ENCODE peak calls at places on chromosomes 13 and 19, in eight cellular contexts. One of them, this sample, is unnamed.

GRCh38 chr19:51480590-51480989 is 2.3 kb downstream of the CEACAM18 start:
- DNase-seq in ovary: no peak
- DNase-seq in esophagus muscularis mucosa: no peak
- DNase-seq in naive thymus-derived CD4-positive, alpha-beta T cell: no peak
- DNase-seq in HAP-1: peak; percentile 58
- DNase-seq in tibial artery: no peak
- DNase-seq in kidney: no peak
- DNase-seq in thoracic aorta: no peak
- DNase-seq in this sample: peak; percentile 44

GRCh38 chr13:113550453-113550852 is 34.1 kb upstream of the TFDP1 start:
- DNase-seq in naive thymus-derived CD4-positive, alpha-beta T cell: no peak
- DNase-seq in HAP-1: peak; percentile 1
- DNase-seq in thoracic aorta: no peak
- DNase-seq in ovary: no peak
- DNase-seq in kidney: peak; percentile 20
- DNase-seq in tibial artery: peak; percentile 35
- DNase-seq in esophagus muscularis mucosa: peak; percentile 57
- DNase-seq in this sample: no peak

GRCh38 chr19:56170261-56170660 is 5.5 kb upstream of the GALP start:
- DNase-seq in thoracic aorta: no peak
- DNase-seq in kidney: no peak
- DNase-seq in tibial artery: no peak
- DNase-seq in naive thymus-derived CD4-positive, alpha-beta T cell: no peak
- DNase-seq in ovary: no peak
- DNase-seq in HAP-1: no peak
- DNase-seq in esophagus muscularis mucosa: no peak
- DNase-seq in this sample: peak; percentile 83

GRCh38 chr19:49488046-49488862 is 846 bp downstream of the RPL13A start:
- DNase-seq in naive thymus-derived CD4-positive, alpha-beta T cell: no peak
- DNase-seq in esophagus muscularis mucosa: no peak
- DNase-seq in HAP-1: peak; percentile 45
- DNase-seq in thoracic aorta: no peak
- DNase-seq in kidney: no peak
- DNase-seq in ovary: no peak
- DNase-seq in tibial artery: no peak
- DNase-seq in this sample: no peak

GRCh38 chr13:31835932-31836331 is 96.6 kb downstream of the RXFP2 start:
- DNase-seq in esophagus muscularis mucosa: no peak
- DNase-seq in kidney: no peak
- DNase-seq in ovary: no peak
- DNase-seq in HAP-1: no peak
- DNase-seq in naive thymus-derived CD4-positive, alpha-beta T cell: no peak
- DNase-seq in tibial artery: no peak
- DNase-seq in thoracic aorta: no peak
- DNase-seq in this sample: no peak

GRCh38 chr19:7348587-7349230 is at the start of gene ARHGEF18:
- DNase-seq in kidney: peak; percentile 75
- DNase-seq in HAP-1: no peak
- DNase-seq in naive thymus-derived CD4-positive, alpha-beta T cell: peak; percentile 89
- DNase-seq in esophagus muscularis mucosa: no peak
- DNase-seq in thoracic aorta: no peak
- DNase-seq in ovary: no peak
- DNase-seq in tibial artery: peak; percentile 64
- DNase-seq in this sample: no peak

GRCh38 chr19:19275166-19275565 is 2.1 kb upstream of the TM6SF2 start:
- DNase-seq in kidney: no peak
- DNase-seq in HAP-1: no peak
- DNase-seq in thoracic aorta: no peak
- DNase-seq in naive thymus-derived CD4-positive, alpha-beta T cell: no peak
- DNase-seq in esophagus muscularis mucosa: no peak
- DNase-seq in tibial artery: no peak
- DNase-seq in ovary: no peak
- DNase-seq in this sample: no peak

GRCh38 chr13:30112602-30113435 is 194.5 kb downstream of the KATNAL1 start:
- DNase-seq in thoracic aorta: no peak
- DNase-seq in esophagus muscularis mucosa: no peak
- DNase-seq in ovary: peak; percentile 75
- DNase-seq in kidney: peak; percentile 89
- DNase-seq in tibial artery: peak; percentile 92
- DNase-seq in HAP-1: peak; percentile 91
- DNase-seq in naive thymus-derived CD4-positive, alpha-beta T cell: peak; percentile 81
- DNase-seq in this sample: peak; percentile 89

GRCh38 chr19:17873661-17874422 is 2.1 kb downstream of the SLC5A5 start:
- DNase-seq in esophagus muscularis mucosa: no peak
- DNase-seq in naive thymus-derived CD4-positive, alpha-beta T cell: peak; percentile 68
- DNase-seq in tibial artery: no peak
- DNase-seq in thoracic aorta: no peak
- DNase-seq in kidney: no peak
- DNase-seq in ovary: no peak
- DNase-seq in HAP-1: peak; percentile 91
- DNase-seq in this sample: peak; percentile 53

GRCh38 chr19:13964776-13965175 is 12.5 kb downstream of the DCAF15 start:
- DNase-seq in esophagus muscularis mucosa: no peak
- DNase-seq in kidney: no peak
- DNase-seq in thoracic aorta: no peak
- DNase-seq in naive thymus-derived CD4-positive, alpha-beta T cell: no peak
- DNase-seq in tibial artery: no peak
- DNase-seq in ovary: no peak
- DNase-seq in HAP-1: no peak
- DNase-seq in this sample: no peak

GRCh38 chr13:95643814-95644598 is 500 bp downstream of the DZIP1 start:
- DNase-seq in tibial artery: no peak
- DNase-seq in ovary: peak; percentile 51
- DNase-seq in esophagus muscularis mucosa: no peak
- DNase-seq in thoracic aorta: no peak
- DNase-seq in naive thymus-derived CD4-positive, alpha-beta T cell: no peak
- DNase-seq in HAP-1: peak; percentile 52
- DNase-seq in kidney: peak; percentile 76
- DNase-seq in this sample: no peak

GRCh38 chr19:52948025-52948770 is 14.5 kb downstream of the ZNF816 start:
- DNase-seq in ovary: no peak
- DNase-seq in naive thymus-derived CD4-positive, alpha-beta T cell: no peak
- DNase-seq in HAP-1: no peak
- DNase-seq in esophagus muscularis mucosa: no peak
- DNase-seq in kidney: no peak
- DNase-seq in tibial artery: no peak
- DNase-seq in thoracic aorta: no peak
- DNase-seq in this sample: no peak

GRCh38 chr19:2184422-2185012 is 20.8 kb downstream of the DOT1L start:
- DNase-seq in ovary: no peak
- DNase-seq in esophagus muscularis mucosa: no peak
- DNase-seq in kidney: no peak
- DNase-seq in HAP-1: no peak
- DNase-seq in naive thymus-derived CD4-positive, alpha-beta T cell: no peak
- DNase-seq in tibial artery: no peak
- DNase-seq in thoracic aorta: no peak
- DNase-seq in this sample: no peak

GRCh38 chr19:2185734-2186070 is 22.0 kb downstream of the DOT1L start:
- DNase-seq in kidney: no peak
- DNase-seq in thoracic aorta: no peak
- DNase-seq in tibial artery: no peak
- DNase-seq in HAP-1: no peak
- DNase-seq in ovary: no peak
- DNase-seq in naive thymus-derived CD4-positive, alpha-beta T cell: no peak
- DNase-seq in esophagus muscularis mucosa: no peak
- DNase-seq in this sample: no peak

GRCh38 chr19:2188708-2189385 is 25.1 kb downstream of the DOT1L start:
- DNase-seq in naive thymus-derived CD4-positive, alpha-beta T cell: no peak
- DNase-seq in thoracic aorta: no peak
- DNase-seq in esophagus muscularis mucosa: no peak
- DNase-seq in tibial artery: no peak
- DNase-seq in HAP-1: no peak
- DNase-seq in ovary: no peak
- DNase-seq in kidney: no peak
- DNase-seq in this sample: no peak

GRCh38 chr19:2187164-2187563 is 23.4 kb downstream of the DOT1L start:
- DNase-seq in esophagus muscularis mucosa: no peak
- DNase-seq in ovary: no peak
- DNase-seq in kidney: no peak
- DNase-seq in HAP-1: no peak
- DNase-seq in naive thymus-derived CD4-positive, alpha-beta T cell: no peak
- DNase-seq in thoracic aorta: no peak
- DNase-seq in tibial artery: no peak
- DNase-seq in this sample: no peak

DNA sequence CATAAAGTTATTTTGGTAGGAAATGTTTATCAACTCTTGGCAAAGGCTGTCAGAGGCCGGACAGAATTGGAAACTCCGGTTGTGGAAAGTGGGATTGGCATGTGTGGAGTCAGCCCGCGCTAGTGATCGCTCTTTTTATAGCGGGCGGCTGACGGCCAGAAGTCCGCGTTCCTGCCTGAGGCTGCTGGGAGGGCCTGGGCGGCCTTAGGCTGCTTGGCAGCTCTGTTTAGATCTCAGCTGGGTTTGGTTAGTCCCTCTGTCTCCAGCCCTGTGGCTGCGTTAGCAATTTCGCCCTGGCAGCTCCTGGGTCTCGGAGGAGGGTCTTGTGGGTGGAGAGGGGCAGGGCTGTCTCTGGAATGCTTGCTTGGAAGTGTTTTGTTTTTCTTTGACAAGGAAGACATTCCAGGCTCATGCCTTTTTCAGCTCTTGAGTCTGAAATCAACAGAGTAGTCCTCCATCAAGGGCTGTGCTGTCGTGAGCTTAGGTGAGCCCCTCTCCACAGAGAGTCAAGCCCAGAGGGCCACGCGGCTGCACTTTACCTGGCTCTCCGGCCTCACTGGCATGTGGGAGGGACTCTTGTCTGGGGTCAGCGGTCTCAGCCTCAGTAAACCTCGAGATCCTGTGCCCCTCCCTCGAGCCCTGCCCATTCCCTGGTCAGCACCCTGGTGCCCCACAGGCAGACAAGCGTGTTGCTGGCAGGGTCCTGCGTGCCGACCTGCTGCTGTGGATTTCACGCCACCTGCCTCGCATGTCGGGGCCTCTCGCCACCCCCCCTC is 22.5 kb downstream of the DOT1L start:
- DNase-seq in kidney: peak; percentile 94
- DNase-seq in esophagus muscularis mucosa: peak; percentile 95
- DNase-seq in thoracic aorta: peak; percentile 62
- DNase-seq in HAP-1: no peak
- DNase-seq in tibial artery: peak; percentile 96
- DNase-seq in ovary: peak; percentile 77
- DNase-seq in naive thymus-derived CD4-positive, alpha-beta T cell: no peak
- DNase-seq in this sample: no peak
- H3K4me1 ChIP-seq in kidney: peaks cover 14% of the 10 kb centered on the region
- H3K4me1 ChIP-seq in esophagus muscularis mucosa: peaks cover 69% of the 10 kb centered on the region
- H3K4me1 ChIP-seq in thoracic aorta: peaks cover 63% of the 10 kb centered on the region
- H3K4me1 ChIP-seq in HAP-1: no peaks in the 10 kb centered on the region
- H3K4me1 ChIP-seq in tibial artery: peaks cover 7% of the 10 kb centered on the region
- H3K4me1 ChIP-seq in ovary: peaks cover 14% of the 10 kb centered on the region
- H3K4me1 ChIP-seq in naive thymus-derived CD4-positive, alpha-beta T cell: no peaks in the 10 kb centered on the region
- H3K4me1 ChIP-seq in this sample: no peaks in the 10 kb centered on the region

DNA sequence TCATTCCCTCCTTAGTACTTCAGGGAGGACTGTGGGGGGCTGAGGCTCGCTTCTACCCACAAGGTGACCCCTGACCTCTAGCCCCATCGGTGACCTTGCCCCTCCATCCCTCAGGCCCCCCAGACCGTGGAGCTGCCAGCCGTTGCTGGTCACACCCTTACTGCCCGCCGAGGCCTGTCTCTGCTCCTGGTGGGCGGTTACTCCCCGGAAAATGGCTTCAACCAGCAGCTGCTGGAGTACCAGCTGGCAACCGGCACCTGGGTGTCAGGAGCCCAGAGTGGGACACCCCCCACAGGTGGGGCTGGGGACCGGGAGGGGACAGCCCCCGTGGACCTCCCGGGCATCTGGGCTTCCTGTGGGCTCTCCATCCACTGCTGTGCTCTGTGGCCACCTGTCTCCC is 31.9 kb downstream of the MEGF8 start:
- DNase-seq in kidney: no peak
- DNase-seq in esophagus muscularis mucosa: no peak
- DNase-seq in naive thymus-derived CD4-positive, alpha-beta T cell: no peak
- DNase-seq in thoracic aorta: no peak
- DNase-seq in tibial artery: no peak
- DNase-seq in ovary: no peak
- DNase-seq in HAP-1: no peak
- DNase-seq in this sample: no peak
- H3K36me3 ChIP-seq in kidney: peaks cover 2% of the 10 kb centered on the region
- H3K36me3 ChIP-seq in esophagus muscularis mucosa: peaks cover 93% of the 10 kb centered on the region
- H3K36me3 ChIP-seq in naive thymus-derived CD4-positive, alpha-beta T cell: no peaks in the 10 kb centered on the region
- H3K36me3 ChIP-seq in thoracic aorta: peaks cover 23% of the 10 kb centered on the region
- H3K36me3 ChIP-seq in tibial artery: peaks cover 76% of the 10 kb centered on the region
- H3K36me3 ChIP-seq in ovary: no peaks in the 10 kb centered on the region
- H3K36me3 ChIP-seq in HAP-1: peaks cover 10% of the 10 kb centered on the region
- H3K36me3 ChIP-seq in this sample: no peaks in the 10 kb centered on the region

DNA sequence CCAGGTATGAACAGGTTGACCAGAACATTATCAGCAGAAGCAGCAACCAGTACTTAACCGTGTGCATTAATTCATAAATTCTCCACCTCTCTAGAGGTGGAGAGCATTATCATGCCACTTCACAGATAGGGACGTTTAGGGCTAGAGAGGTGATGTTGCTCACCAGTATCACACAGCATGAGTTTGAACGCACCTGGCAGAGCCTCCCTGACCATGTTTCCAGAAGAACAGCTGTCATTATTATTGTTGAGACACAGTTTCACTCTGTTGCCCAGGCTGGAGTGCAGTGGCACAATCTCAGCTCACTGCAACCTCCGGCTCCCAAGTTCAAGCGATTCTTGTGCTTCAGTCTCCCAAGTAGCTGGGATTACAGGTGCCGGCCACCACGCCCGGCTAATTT is 6.8 kb downstream of the KANK2 start:
- DNase-seq in naive thymus-derived CD4-positive, alpha-beta T cell: no peak
- DNase-seq in kidney: no peak
- DNase-seq in HAP-1: no peak
- DNase-seq in esophagus muscularis mucosa: no peak
- DNase-seq in thoracic aorta: no peak
- DNase-seq in ovary: no peak
- DNase-seq in tibial artery: no peak
- DNase-seq in this sample: no peak
- H3K4me1 ChIP-seq in naive thymus-derived CD4-positive, alpha-beta T cell: no peaks in the 10 kb centered on the region
- H3K4me1 ChIP-seq in kidney: peaks cover 3% of the 10 kb centered on the region
- H3K4me1 ChIP-seq in HAP-1: no peaks in the 10 kb centered on the region
- H3K4me1 ChIP-seq in esophagus muscularis mucosa: peaks cover 100% of the 10 kb centered on the region
- H3K4me1 ChIP-seq in thoracic aorta: peaks cover 98% of the 10 kb centered on the region
- H3K4me1 ChIP-seq in ovary: peaks cover 31% of the 10 kb centered on the region
- H3K4me1 ChIP-seq in tibial artery: no peaks in the 10 kb centered on the region
- H3K4me1 ChIP-seq in this sample: no peaks in the 10 kb centered on the region

DNA sequence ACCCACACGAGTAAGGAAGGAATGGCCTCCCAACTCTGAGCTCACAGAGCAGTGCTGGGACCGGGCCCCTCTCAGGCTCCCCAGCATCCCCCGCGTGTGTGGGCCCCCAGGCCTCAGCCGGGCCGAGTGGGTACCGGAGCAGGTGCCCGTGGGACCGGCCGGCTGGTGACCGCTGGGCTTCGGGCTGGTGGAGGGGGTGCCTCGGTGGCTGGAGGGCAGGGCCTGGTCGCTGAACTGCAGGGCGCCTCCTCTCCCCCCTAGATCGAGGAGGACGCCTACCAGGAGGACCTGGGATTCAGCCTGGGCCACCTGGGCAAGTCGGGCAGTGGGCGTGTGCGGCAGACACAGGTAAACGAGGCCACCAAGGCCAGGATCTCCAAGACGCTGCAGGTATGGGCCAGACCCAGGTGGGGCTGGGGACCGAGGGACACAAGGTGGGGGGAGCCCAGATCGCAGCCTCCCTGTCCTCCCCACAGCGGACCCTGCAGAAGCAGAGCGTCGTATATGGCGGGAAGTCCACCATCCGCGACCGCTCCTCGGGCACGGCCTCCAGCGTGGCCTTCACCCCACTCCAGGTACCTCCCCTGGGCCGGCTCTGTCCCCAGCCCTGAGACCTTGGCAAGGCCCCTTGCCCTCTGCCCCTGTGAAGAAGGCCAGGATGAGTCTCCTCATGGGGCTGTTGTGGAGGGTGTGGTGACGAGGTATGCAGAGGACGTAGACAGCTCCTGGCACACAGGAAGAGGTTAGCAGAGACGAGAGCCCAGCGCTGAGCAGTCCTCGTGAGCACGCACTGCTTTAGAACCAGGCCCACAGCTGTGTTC is 8.6 kb upstream of the CNOT3 start:
- DNase-seq in naive thymus-derived CD4-positive, alpha-beta T cell: no peak
- DNase-seq in kidney: peak; percentile 59
- DNase-seq in tibial artery: no peak
- DNase-seq in thoracic aorta: no peak
- DNase-seq in esophagus muscularis mucosa: no peak
- DNase-seq in ovary: no peak
- DNase-seq in HAP-1: no peak
- DNase-seq in this sample: no peak
- H3K36me3 ChIP-seq in naive thymus-derived CD4-positive, alpha-beta T cell: peaks cover 19% of the 10 kb centered on the region
- H3K36me3 ChIP-seq in kidney: peaks cover 23% of the 10 kb centered on the region
- H3K36me3 ChIP-seq in tibial artery: peaks cover 74% of the 10 kb centered on the region
- H3K36me3 ChIP-seq in thoracic aorta: peaks cover 58% of the 10 kb centered on the region
- H3K36me3 ChIP-seq in esophagus muscularis mucosa: peaks cover 92% of the 10 kb centered on the region
- H3K36me3 ChIP-seq in ovary: no peaks in the 10 kb centered on the region
- H3K36me3 ChIP-seq in HAP-1: peaks cover 43% of the 10 kb centered on the region
- H3K36me3 ChIP-seq in this sample: peaks cover 23% of the 10 kb centered on the region